ENCODE peak calls at places on chromosomes 5 and 9, in four cellular contexts. X is AG08396, E is KBM-7, W is T-cell. R is an unnamed sample.
A peak's percentile ranks its signal among the peaks of the same experiment; 100 is the strongest.

GRCh38 chr9:33381231-33381791 is 21.1 kb downstream of the AQP7 start:
- DNase-seq in X (no peak), E (no peak), W (no peak), R (no peak)

GRCh38 chr5:68369436-68370125 is 154.0 kb downstream of the PIK3R1 start:
- DNase-seq in X (no peak), E (peak; percentile 31), W (no peak), R (no peak)

GRCh38 chr9:130689937-130690700 is 3.5 kb upstream of the EXOSC2 start:
- DNase-seq in X (peak; percentile 95), E (no peak), W (no peak), R (peak; percentile 99)

GRCh38 chr5:9437741-9438240 is 108.1 kb downstream of the SEMA5A start:
- DNase-seq in X (peak; percentile 32), E (no peak), W (no peak), R (peak; percentile 80)

GRCh38 chr9:70080481-70081119 is 37.0 kb downstream of the MAMDC2 start:
- DNase-seq in X (peak; percentile 54), E (peak; percentile 15), W (no peak), R (peak; percentile 68)

GRCh38 chr9:7533376-7534090 is 266.0 kb downstream of the DMAC1 start:
- DNase-seq in X (no peak), E (no peak), W (no peak), R (no peak)

GRCh38 chr5:68646142-68646541 is 430.6 kb downstream of the PIK3R1 start:
- DNase-seq in X (no peak), E (no peak), W (no peak), R (peak; percentile 31)

GRCh38 chr9:127201071-127201541 is 63.5 kb upstream of the GARNL3 start:
- DNase-seq in X (no peak), E (no peak), W (no peak), R (no peak)

GRCh38 chr9:4844031-4844430 is 51.3 kb downstream of the RCL1 start:
- DNase-seq in X (no peak), E (no peak), W (no peak), R (no peak)

GRCh38 chr5:92562065-92562464 is 1019.0 kb downstream of the NR2F1-AS1 start:
- DNase-seq in X (no peak), E (no peak), W (no peak), R (no peak)

GRCh38 chr9:652896-653295 is 188.6 kb upstream of the DMRT1 start:
- DNase-seq in X (no peak), E (no peak), W (no peak), R (peak; percentile 25)

GRCh38 chr9:116202219-116202912 is 48.8 kb downstream of the PAPPA start:
- DNase-seq in X (no peak), E (no peak), W (no peak), R (peak; percentile 52)